ENCODE peak calls at places on chromosomes 5 and 9, in eight cellular contexts. V, Q, R, M, E, B, N and Y are unnamed samples.
A peak's percentile ranks its signal among the peaks of the same experiment; 100 is the strongest.

GRCh38 chr9:127392166-127392565 is 4.8 kb upstream of the SLC2A8 start:
- DNase-seq in B (no peak), Q (no peak), N (no peak), R (no peak), M (no peak), E (no peak), V (no peak), Y (no peak)

GRCh38 chr5:74919487-74919886 is 53.3 kb upstream of the FAM169A start:
- DNase-seq in Q (peak; percentile 78), M (peak; percentile 61), N (no peak), E (peak; percentile 85), B (no peak), V (peak; percentile 41), R (no peak), Y (peak; percentile 42)

GRCh38 chr5:14226554-14226953 is 83.4 kb downstream of the TRIO start:
- DNase-seq in N (no peak), Q (no peak), V (no peak), B (no peak), E (no peak), M (no peak), R (no peak), Y (no peak)

GRCh38 chr5:159100928-159101646 is 1.4 kb upstream of the EBF1 start:
- DNase-seq in Q (no peak), N (no peak), V (no peak), R (no peak), M (no peak), B (peak; percentile 26), E (no peak), Y (no peak)

GRCh38 chr5:157558681-157559080 is 16.9 kb downstream of the ADAM19 start:
- DNase-seq in V (no peak), N (no peak), Q (no peak), R (no peak), B (no peak), E (no peak), M (no peak), Y (peak; percentile 19)

GRCh38 chr5:59694416-59694815 is 199.1 kb downstream of the PDE4D start:
- DNase-seq in V (no peak), Q (no peak), E (no peak), R (no peak), N (no peak), M (no peak), B (no peak), Y (no peak)

GRCh38 chr5:56405536-56405935 is 172.4 kb upstream of the ANKRD55 start:
- DNase-seq in B (no peak), V (no peak), Q (peak; percentile 43), E (no peak), N (no peak), M (no peak), R (no peak), Y (no peak)

GRCh38 chr9:133954862-133955529 is 37.1 kb downstream of the VAV2 start:
- DNase-seq in M (no peak), E (no peak), N (no peak), V (no peak), B (peak; percentile 74), R (no peak), Q (no peak), Y (no peak)

GRCh38 chr9:93392974-93393373 is 58.5 kb upstream of the FAM120A start:
- DNase-seq in Q (no peak), R (no peak), N (no peak), B (no peak), M (no peak), V (no peak), E (no peak), Y (no peak)

GRCh38 chr5:154197801-154198461 is 7.4 kb downstream of the GALNT10 start:
- DNase-seq in B (no peak), E (no peak), N (no peak), V (peak; percentile 92), Q (peak; percentile 74), R (no peak), M (no peak), Y (no peak)

GRCh38 chr5:33432656-33433055 is 8.1 kb upstream of the TARS1 start:
- DNase-seq in B (no peak), Q (no peak), M (no peak), N (no peak), R (no peak), E (no peak), V (no peak), Y (no peak)

GRCh38 chr5:33939863-33940262 is 3.7 kb downstream of the RXFP3 start:
- DNase-seq in B (no peak), M (no peak), R (no peak), Q (peak; percentile 41), N (no peak), V (peak; percentile 34), E (peak; percentile 73), Y (peak; percentile 60)

GRCh38 chr9:34998266-34998665 is 8.7 kb downstream of the DNAJB5 start:
- DNase-seq in E (no peak), M (no peak), V (no peak), Q (no peak), B (no peak), R (no peak), N (peak; percentile 57), Y (no peak)

GRCh38 chr5:79209505-79209904 is 26.4 kb upstream of the JMY start:
- DNase-seq in Q (no peak), V (no peak), M (no peak), R (no peak), B (no peak), N (no peak), E (no peak), Y (no peak)

GRCh38 chr9:109641079-109641659 is 138.8 kb upstream of the PALM2AKAP2 start:
- DNase-seq in V (no peak), M (no peak), N (no peak), E (no peak), B (no peak), R (no peak), Q (peak; percentile 2), Y (peak; percentile 24)

GRCh38 chr5:4837489-4838058 is 302.6 kb upstream of the ADAMTS16 start:
- DNase-seq in B (no peak), Q (no peak), M (no peak), E (no peak), R (no peak), V (no peak), N (no peak), Y (no peak)

GRCh38 chr5:83721878-83722779 is 1.5 kb upstream of the HAPLN1 start:
- DNase-seq in V (peak; percentile 62), M (peak; percentile 92), B (no peak), E (peak; percentile 79), R (peak; percentile 53), N (peak; percentile 74), Q (peak; percentile 68), Y (peak; percentile 74)

GRCh38 chr5:103148213-103148612 is 28.1 kb downstream of the PPIP5K2 start:
- DNase-seq in N (no peak), E (no peak), R (no peak), V (no peak), B (no peak), M (no peak), Q (no peak), Y (no peak)

GRCh38 chr9:115691097-115691496 is 462.5 kb upstream of the PAPPA start:
- DNase-seq in V (peak; percentile 98), E (peak; percentile 98), Q (peak; percentile 99), B (no peak), M (no peak), R (no peak), N (no peak), Y (peak; percentile 96)

GRCh38 chr5:2757563-2758311 is 6.3 kb upstream of the IRX2 start:
- DNase-seq in R (no peak), B (no peak), M (no peak), E (no peak), Q (no peak), N (peak; percentile 52), V (peak; percentile 78), Y (peak; percentile 91)
- H3K4me3 ChIP-seq in R (peak overlapping the region; percentile 76), B (no peak overlapping the region), M (peak overlapping the region; percentile 68), E (no peak overlapping the region), Q (no peak overlapping the region), N (no peak overlapping the region), V (no peak overlapping the region), Y (no peak overlapping the region)

DNA sequence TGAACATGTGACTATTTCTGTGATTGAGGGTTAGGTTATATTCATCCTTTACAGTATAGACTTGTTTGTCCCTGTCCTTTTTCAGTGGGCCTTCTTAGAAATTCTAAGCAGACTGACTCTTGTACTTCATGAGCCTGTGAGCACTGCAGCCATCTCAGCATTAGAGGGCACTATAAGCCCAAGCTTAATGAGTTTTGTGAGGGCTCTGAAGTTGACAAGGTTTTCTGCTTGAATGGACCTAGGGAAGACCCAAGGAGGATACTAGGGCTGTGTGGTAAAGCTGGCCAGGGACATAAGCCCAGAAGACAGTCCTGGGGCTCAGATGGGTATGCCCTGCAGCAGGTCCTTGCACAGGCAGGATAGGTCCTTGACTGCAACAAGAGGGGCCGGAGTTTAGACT is 126.5 kb downstream of the MRPS30 start:
- DNase-seq in E (no peak), M (peak; percentile 75), Q (no peak), R (no peak), N (no peak), B (no peak), V (no peak), Y (no peak)
- TF ChIP-seq CTCF in E (no peak), M (peak; percentile 70), Q (no peak), R (peak; percentile 81), N (no peak), B (no peak), V (peak; percentile 33), Y (peak; percentile 6)

GRCh38 chr9:119802621-119803020 is 433.4 kb upstream of the BRINP1 start:
- DNase-seq in B (no peak), Q (peak; percentile 35), V (no peak), N (peak; percentile 62), M (peak; percentile 31), E (no peak), R (no peak), Y (no peak)
- H3K4me3 ChIP-seq in B (no peak overlapping the region), Q (no peak overlapping the region), V (no peak overlapping the region), N (no peak overlapping the region), M (no peak overlapping the region), E (no peak overlapping the region), R (no peak overlapping the region), Y (no peak overlapping the region)

GRCh38 chr5:93675458-93676450 is 65.6 kb downstream of the POU5F2 start:
- DNase-seq in V (no peak), Q (no peak), M (no peak), E (no peak), R (no peak), B (no peak), N (no peak), Y (no peak)

GRCh38 chr5:93677344-93678021 is 63.9 kb downstream of the POU5F2 start:
- DNase-seq in N (no peak), R (peak; percentile 13), B (no peak), V (peak; percentile 94), E (peak; percentile 96), Q (peak; percentile 93), M (peak; percentile 88), Y (peak; percentile 97)

GRCh38 chr5:93676707-93677106 is 64.7 kb downstream of the POU5F2 start:
- DNase-seq in M (peak; percentile 12), V (no peak), B (no peak), R (no peak), E (no peak), Q (peak; percentile 10), N (no peak), Y (no peak)

DNA sequence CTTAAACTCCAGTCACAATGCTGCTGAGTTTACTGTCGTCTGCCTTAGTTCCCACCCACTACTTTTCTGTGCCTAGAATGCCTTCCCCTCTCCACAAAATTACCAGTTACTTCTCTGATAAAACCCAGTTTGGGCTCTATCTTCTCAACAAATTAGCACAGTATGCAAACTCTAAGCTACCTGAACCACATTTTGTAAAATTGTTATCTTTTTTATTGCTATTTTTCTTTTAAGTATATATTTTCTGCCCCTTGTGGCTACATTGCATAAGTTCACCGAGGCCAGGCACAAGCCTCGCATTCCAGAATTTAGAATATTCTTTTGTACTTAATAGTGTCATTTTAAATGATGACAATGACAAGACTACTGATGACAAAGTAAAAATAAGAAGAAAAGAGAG is 60.0 kb downstream of the POU5F2 start:
- DNase-seq in N (no peak), B (no peak), R (no peak), Q (no peak), V (no peak), E (peak; percentile 44), M (no peak), Y (peak; percentile 33)
- TF ChIP-seq CTCF in N (peak; percentile 48), B (no peak), R (no peak), Q (peak; percentile 39), V (peak; percentile 27), E (peak; percentile 63), M (peak; percentile 65), Y (peak; percentile 8)